ENCODE peak calls at places on chromosomes 1 and 21, in eight cellular contexts. I, X, M, T, P, S, Y and J are unnamed samples.

GRCh38 chr1:152533327-152533938 is 19.2 kb downstream of the CRCT1 start:
- DNase-seq in I (no peak), M (no peak), T (peak; percentile 15), Y (no peak), P (peak; percentile 47), X (no peak), S (peak; percentile 11), J (no peak)

GRCh38 chr21:32611471-32611997 is 643 bp downstream of the CFAP298 start:
- DNase-seq in I (peak; percentile 54), M (peak; percentile 6), X (peak; percentile 33), P (peak; percentile 57), T (peak; percentile 18), S (peak; percentile 68), Y (no peak), J (no peak)

GRCh38 chr1:217261636-217262035 is 369.3 kb downstream of the GPATCH2 start:
- DNase-seq in P (no peak), I (no peak), M (no peak), T (no peak), Y (no peak), S (peak; percentile 3), X (no peak), J (no peak)

GRCh38 chr1:12438349-12438924 is 179.6 kb downstream of the DHRS3 start:
- DNase-seq in Y (no peak), M (no peak), S (no peak), P (no peak), I (no peak), X (no peak), T (no peak), J (no peak)

GRCh38 chr1:21042920-21043605 is 133.6 kb downstream of the EIF4G3 start:
- DNase-seq in T (peak; percentile 72), M (no peak), S (peak; percentile 69), I (no peak), Y (peak; percentile 64), X (no peak), P (peak; percentile 23), J (no peak)

GRCh38 chr1:19044975-19045831 is 88.7 kb upstream of the IFFO2 start:
- DNase-seq in P (no peak), Y (no peak), X (no peak), M (peak; percentile 92), T (peak; percentile 17), I (no peak), S (no peak), J (no peak)

GRCh38 chr1:228315945-228316588 is 90.6 kb downstream of the TRIM11 start:
- DNase-seq in I (no peak), X (peak; percentile 24), S (no peak), P (no peak), T (no peak), M (no peak), Y (no peak), J (no peak)

GRCh38 chr21:15687208-15687607 is 42.6 kb upstream of the USP25 start:
- DNase-seq in P (no peak), M (no peak), Y (no peak), X (no peak), I (peak; percentile 40), S (no peak), T (peak; percentile 74), J (no peak)

GRCh38 chr1:88001460-88001859 is 672.8 kb downstream of the LMO4 start:
- DNase-seq in T (peak; percentile 49), S (peak; percentile 11), I (peak; percentile 58), M (no peak), P (peak; percentile 24), Y (peak; percentile 14), X (no peak), J (no peak)

GRCh38 chr1:221704291-221704690 is 37.6 kb downstream of the DUSP10 start:
- DNase-seq in T (peak; percentile 57), Y (peak; percentile 49), M (no peak), X (no peak), S (peak; percentile 75), P (no peak), I (no peak), J (peak; percentile 19)

GRCh38 chr1:8941906-8942305 is 3.8 kb upstream of the CA6 start:
- DNase-seq in M (peak; percentile 92), T (peak; percentile 91), X (no peak), P (peak; percentile 76), I (peak; percentile 81), S (peak; percentile 63), Y (peak; percentile 33), J (no peak)

GRCh38 chr1:81174811-81175476 is 625.8 kb upstream of the ADGRL2 start:
- DNase-seq in X (no peak), P (peak; percentile 34), Y (no peak), S (no peak), I (peak; percentile 67), M (no peak), T (peak; percentile 86), J (no peak)

GRCh38 chr21:20418353-20418752 is 579.9 kb upstream of the NCAM2 start:
- DNase-seq in X (no peak), I (no peak), M (no peak), Y (no peak), S (no peak), T (no peak), P (no peak), J (no peak)

GRCh38 chr1:156194300-156194652 is 372 bp downstream of the SLC25A44 start:
- DNase-seq in T (peak; percentile 7), Y (no peak), M (no peak), I (peak; percentile 14), X (no peak), P (no peak), S (peak; percentile 48), J (peak; percentile 29)

GRCh38 chr1:217895817-217896216 is 264.7 kb downstream of the SPATA17 start:
- DNase-seq in S (no peak), X (no peak), Y (no peak), I (no peak), T (no peak), P (no peak), M (no peak), J (no peak)

GRCh38 chr1:36160949-36161485 is 5.1 kb downstream of the MAP7D1 start:
- DNase-seq in I (peak; percentile 92), S (peak; percentile 78), X (peak; percentile 60), Y (no peak), T (peak; percentile 71), M (peak; percentile 70), P (peak; percentile 81), J (no peak)

GRCh38 chr1:85371021-85371420 is 93.9 kb downstream of the DDAH1 start:
- DNase-seq in M (no peak), T (no peak), P (no peak), Y (no peak), X (no peak), S (no peak), I (no peak), J (no peak)

GRCh38 chr1:198699167-198700015 is 60.6 kb downstream of the PTPRC start:
- DNase-seq in Y (no peak), P (peak; percentile 29), X (peak; percentile 63), I (peak; percentile 68), M (peak; percentile 20), T (peak; percentile 28), S (peak; percentile 66), J (no peak)

GRCh38 chr1:1304331-1305299 is 3.1 kb downstream of the ACAP3 start:
- DNase-seq in T (peak; percentile 84), X (peak; percentile 51), Y (peak; percentile 31), I (peak; percentile 89), P (peak; percentile 86), S (peak; percentile 80), M (peak; percentile 96), J (no peak)

GRCh38 chr1:87686137-87686490 is 357.4 kb downstream of the LMO4 start:
- DNase-seq in P (no peak), X (no peak), I (no peak), T (no peak), S (no peak), M (no peak), Y (no peak), J (no peak)